ENCODE peak calls at places on chromosomes 11 and 22, in four cellular contexts. N, K, O and L are unnamed samples.

GRCh38 chr11:60978546-60979380 is 7.3 kb downstream of the CD6 start:
- DNase-seq in O (peak; percentile 21), N (no peak), K (no peak), L (no peak)

GRCh38 chr22:49400866-49401598 is 426.6 kb downstream of the BRD1 start:
- DNase-seq in O (no peak), K (no peak), N (no peak), L (no peak)

GRCh38 chr22:47775686-47776085 is 1013.2 kb downstream of the TBC1D22A start:
- DNase-seq in O (no peak), K (no peak), N (no peak), L (no peak)

GRCh38 chr11:20668844-20669832 is at the start of gene NELL1:
- DNase-seq in O (no peak), N (no peak), K (no peak), L (peak; percentile 38)

GRCh38 chr11:123404626-123405025 is 25.4 kb upstream of the GRAMD1B start:
- DNase-seq in K (no peak), N (no peak), O (no peak), L (no peak)

GRCh38 chr11:79237676-79238075 is 203.2 kb downstream of the TENM4 start:
- DNase-seq in N (no peak), O (no peak), K (no peak), L (no peak)

GRCh38 chr11:35352107-35352888 is 67.1 kb downstream of the SLC1A2 start:
- DNase-seq in N (no peak), K (peak; percentile 36), O (no peak), L (no peak)

GRCh38 chr11:59011672-59012071 is 72.4 kb downstream of the GLYATL1 start:
- DNase-seq in K (no peak), O (no peak), N (no peak), L (no peak)

GRCh38 chr22:37887610-37888378 is 18.3 kb upstream of the MICALL1 start:
- DNase-seq in K (no peak), O (no peak), N (no peak), L (no peak)
- TF ChIP-seq FOXK2 in K (no peak), O (no peak), N (no peak), L (no peak)

DNA sequence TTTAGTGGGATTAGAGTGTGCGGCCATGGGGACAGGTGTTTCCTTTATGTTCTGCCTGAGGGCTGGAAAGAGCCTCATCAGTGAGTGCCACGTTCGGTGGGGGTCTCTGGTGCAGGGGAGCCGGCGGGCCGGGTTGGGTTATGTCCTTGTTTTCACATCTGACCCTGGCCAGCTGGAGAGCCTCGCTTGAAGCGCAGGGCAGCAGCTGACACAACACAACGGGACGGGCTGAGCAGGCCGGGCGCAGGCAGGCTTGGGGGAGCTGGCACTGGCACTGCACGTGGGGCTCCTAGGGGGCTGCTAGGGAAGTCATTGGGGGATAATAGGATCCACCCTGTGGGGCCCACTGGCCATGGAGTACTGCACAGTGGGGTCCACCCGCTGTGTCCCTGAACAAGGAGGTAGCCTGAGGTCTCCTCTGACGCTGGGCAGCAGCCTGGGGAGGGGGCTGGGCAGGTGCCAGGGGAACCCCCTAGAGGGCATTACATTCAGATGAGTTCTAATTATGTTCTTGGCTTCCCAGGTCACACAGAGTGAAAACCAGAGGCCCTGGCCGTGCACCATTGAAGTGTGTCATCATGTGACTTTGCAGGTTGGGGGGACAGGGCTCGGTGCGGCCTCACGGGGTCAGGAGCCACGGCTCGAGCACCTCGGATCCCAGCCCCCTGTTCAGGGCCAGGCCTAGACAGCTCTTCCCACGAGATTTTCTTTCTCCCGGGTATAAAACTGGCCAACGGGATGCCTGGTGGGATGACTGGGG is 95.1 kb downstream of the KCNQ1 start:
- DNase-seq in N (no peak), O (no peak), K (no peak), L (no peak)
- TF ChIP-seq SP1 in N (no peak), O (no peak), K (no peak), L (no peak)

GRCh38 chr11:106950067-106950491 is 68.2 kb downstream of the GUCY1A2 start:
- DNase-seq in O (no peak), N (no peak), K (no peak), L (no peak)
- TF ChIP-seq FOXK2 in O (no peak), N (no peak), K (no peak), L (no peak)

GRCh38 chr11:104136861-104137260 is 27.1 kb downstream of the PDGFD start:
- DNase-seq in N (no peak), O (no peak), K (no peak), L (no peak)

GRCh38 chr11:104130161-104130560 is 33.8 kb downstream of the PDGFD start:
- DNase-seq in N (no peak), O (no peak), K (no peak), L (no peak)

GRCh38 chr11:104129138-104129537 is 34.8 kb downstream of the PDGFD start:
- DNase-seq in K (no peak), N (no peak), O (no peak), L (no peak)

DNA sequence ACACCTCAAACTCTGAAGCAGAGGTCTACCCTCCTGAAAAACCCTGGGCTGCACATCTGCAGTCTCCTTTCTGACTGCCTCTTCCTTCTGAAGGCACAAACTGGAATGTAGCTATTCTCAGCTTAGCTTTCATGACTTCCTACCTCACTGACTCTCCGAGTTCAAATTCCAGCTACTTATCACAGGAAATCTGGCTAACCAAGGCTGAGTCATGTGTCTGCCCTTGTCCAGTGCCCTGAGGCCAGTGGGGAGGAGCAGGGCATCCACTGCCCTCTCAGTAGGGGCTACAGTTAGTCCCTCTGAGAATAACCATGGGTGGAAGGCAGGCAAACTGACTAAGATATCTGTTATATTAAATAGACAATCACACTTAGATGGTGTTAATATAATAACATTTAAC is 29.2 kb downstream of the PDGFD start:
- DNase-seq in K (no peak), O (no peak), N (no peak), L (no peak)
- TF ChIP-seq SP1 in K (no peak), O (no peak), N (no peak), L (no peak)

DNA sequence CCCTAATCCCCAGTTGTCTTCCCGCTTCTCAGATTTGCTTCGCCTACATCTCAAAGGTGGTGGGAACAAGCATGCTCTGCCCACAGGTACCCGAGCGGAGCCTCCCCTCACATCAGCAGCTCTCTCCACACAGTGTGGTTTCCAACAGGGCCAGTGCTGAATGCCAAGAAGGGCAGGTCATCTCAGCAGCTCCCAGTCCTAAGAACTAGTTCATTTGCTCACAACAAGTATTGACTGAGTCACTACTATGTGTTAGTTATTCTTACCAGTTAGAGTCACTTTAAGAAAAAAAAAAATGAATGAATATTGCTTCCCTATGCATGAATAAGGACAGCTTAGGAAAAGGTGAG is 66.2 kb downstream of the THAP12 start:
- DNase-seq in K (no peak), O (no peak), N (no peak), L (no peak)
- TF ChIP-seq FOXK2 in K (no peak), O (no peak), N (no peak), L (no peak)